ENCODE peak calls at places on chromosome 1, in five cellular contexts. One of them, this sample, is unnamed. For H3K9me3, the result is how much of the 10 kb centered on the place peaks cover.

GRCh38 chr1:243623831-243624230 is 226.2 kb downstream of the AKT3 start:
- DNase-seq in CD8-positive, alpha-beta T cell: no peak
- DNase-seq in esophagus muscularis mucosa: no peak
- DNase-seq in tibial nerve: no peak
- DNase-seq in A549: no peak
- DNase-seq in this sample: no peak

GRCh38 chr1:170010443-170010842 is 64.1 kb downstream of the KIFAP3 start:
- DNase-seq in tibial nerve: peak
- DNase-seq in CD8-positive, alpha-beta T cell: no peak
- DNase-seq in A549: peak
- DNase-seq in esophagus muscularis mucosa: no peak
- DNase-seq in this sample: no peak

GRCh38 chr1:54956726-54957125 is 23.7 kb upstream of the TMEM61 start:
- DNase-seq in tibial nerve: no peak
- DNase-seq in CD8-positive, alpha-beta T cell: no peak
- DNase-seq in esophagus muscularis mucosa: no peak
- DNase-seq in A549: no peak
- DNase-seq in this sample: no peak

GRCh38 chr1:226520640-226521355 is 27.8 kb upstream of the STUM start:
- DNase-seq in esophagus muscularis mucosa: no peak
- DNase-seq in A549: no peak
- DNase-seq in CD8-positive, alpha-beta T cell: no peak
- DNase-seq in tibial nerve: no peak
- DNase-seq in this sample: no peak

GRCh38 chr1:6588893-6589481 is 9.2 kb downstream of the ZBTB48 start:
- DNase-seq in tibial nerve: no peak
- DNase-seq in esophagus muscularis mucosa: no peak
- DNase-seq in A549: no peak
- DNase-seq in CD8-positive, alpha-beta T cell: no peak
- DNase-seq in this sample: no peak

GRCh38 chr1:234772345-234773147 is 162.6 kb upstream of the IRF2BP2 start:
- DNase-seq in tibial nerve: no peak
- DNase-seq in CD8-positive, alpha-beta T cell: peak
- DNase-seq in A549: peak
- DNase-seq in esophagus muscularis mucosa: no peak
- DNase-seq in this sample: peak

GRCh38 chr1:112457241-112457640 is 51.5 kb upstream of the WNT2B start:
- DNase-seq in tibial nerve: no peak
- DNase-seq in A549: no peak
- DNase-seq in CD8-positive, alpha-beta T cell: no peak
- DNase-seq in esophagus muscularis mucosa: no peak
- DNase-seq in this sample: no peak

GRCh38 chr1:243977104-243977503 is 74.0 kb upstream of the ZBTB18 start:
- DNase-seq in tibial nerve: no peak
- DNase-seq in esophagus muscularis mucosa: no peak
- DNase-seq in A549: no peak
- DNase-seq in CD8-positive, alpha-beta T cell: no peak
- DNase-seq in this sample: no peak

GRCh38 chr1:96520542-96520941 is 201.0 kb upstream of the PTBP2 start:
- DNase-seq in A549: no peak
- DNase-seq in esophagus muscularis mucosa: no peak
- DNase-seq in CD8-positive, alpha-beta T cell: no peak
- DNase-seq in tibial nerve: peak
- DNase-seq in this sample: no peak

GRCh38 chr1:212291505-212292134 is 6.4 kb downstream of the PPP2R5A start:
- DNase-seq in CD8-positive, alpha-beta T cell: no peak
- DNase-seq in tibial nerve: no peak
- DNase-seq in A549: peak
- DNase-seq in esophagus muscularis mucosa: no peak
- DNase-seq in this sample: no peak

GRCh38 chr1:247090455-247090854 is 11.8 kb upstream of the ZNF670 start:
- DNase-seq in A549: no peak
- DNase-seq in tibial nerve: no peak
- DNase-seq in esophagus muscularis mucosa: no peak
- DNase-seq in CD8-positive, alpha-beta T cell: no peak
- DNase-seq in this sample: no peak

GRCh38 chr1:247100676-247101279 is 3.4 kb downstream of the ZNF669 start:
- DNase-seq in CD8-positive, alpha-beta T cell: no peak
- DNase-seq in tibial nerve: no peak
- DNase-seq in esophagus muscularis mucosa: no peak
- DNase-seq in A549: no peak
- DNase-seq in this sample: no peak

GRCh38 chr1:247096544-247096943 is 7.6 kb downstream of the ZNF669 start:
- DNase-seq in CD8-positive, alpha-beta T cell: no peak
- DNase-seq in tibial nerve: no peak
- DNase-seq in esophagus muscularis mucosa: no peak
- DNase-seq in A549: no peak
- DNase-seq in this sample: no peak

GRCh38 chr1:247096958-247097357 is 7.2 kb downstream of the ZNF669 start:
- DNase-seq in tibial nerve: no peak
- DNase-seq in A549: no peak
- DNase-seq in CD8-positive, alpha-beta T cell: no peak
- DNase-seq in esophagus muscularis mucosa: no peak
- DNase-seq in this sample: no peak

DNA sequence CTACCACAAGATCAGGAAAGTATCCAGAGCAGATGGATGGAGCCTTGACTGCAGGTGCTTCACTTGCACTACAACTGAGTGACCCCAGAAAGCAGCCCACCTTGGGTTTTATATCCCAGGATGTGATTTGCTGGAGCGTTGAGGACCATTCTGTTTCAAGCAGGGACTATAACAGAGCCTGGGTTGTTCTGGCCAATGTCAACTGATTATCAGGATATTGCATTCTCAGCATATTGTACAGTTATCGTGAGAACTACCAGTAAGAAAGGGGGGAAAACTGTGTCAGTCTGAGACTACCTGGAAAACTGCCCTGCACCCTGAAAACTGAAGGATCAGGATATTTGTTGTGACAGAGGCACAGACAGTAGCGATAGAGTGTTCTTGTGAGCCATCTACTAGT is 8.0 kb downstream of the ZNF669 start:
- DNase-seq in A549: no peak
- DNase-seq in CD8-positive, alpha-beta T cell: no peak
- DNase-seq in tibial nerve: no peak
- DNase-seq in esophagus muscularis mucosa: peak
- DNase-seq in this sample: no peak
- H3K9me3 ChIP-seq in A549: half or more
- H3K9me3 ChIP-seq in CD8-positive, alpha-beta T cell: under half
- H3K9me3 ChIP-seq in tibial nerve: under half
- H3K9me3 ChIP-seq in esophagus muscularis mucosa: under half
- H3K9me3 ChIP-seq in this sample: under half

DNA sequence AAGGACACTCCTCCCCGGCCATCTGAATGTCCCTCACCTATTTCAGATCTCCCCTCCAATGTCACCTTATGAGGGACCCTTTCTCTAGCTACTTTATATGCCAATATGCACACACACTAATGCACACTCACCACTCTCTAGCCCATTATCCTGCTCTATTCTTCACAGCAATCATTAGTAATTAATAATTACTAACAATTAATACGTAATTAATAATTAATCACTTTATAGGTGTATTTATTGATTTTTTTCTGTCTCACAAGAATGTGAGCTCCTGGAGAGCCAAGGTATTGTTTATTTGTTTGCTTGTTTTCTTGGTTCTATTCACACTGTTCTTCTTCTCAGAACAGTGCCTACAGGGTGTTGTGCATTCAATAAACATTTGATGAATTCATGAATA is 385.2 kb upstream of the DUSP10 start:
- DNase-seq in CD8-positive, alpha-beta T cell: no peak
- DNase-seq in tibial nerve: no peak
- DNase-seq in esophagus muscularis mucosa: no peak
- DNase-seq in A549: no peak
- DNase-seq in this sample: no peak
- TF ChIP-seq CTCF in CD8-positive, alpha-beta T cell: no peak
- TF ChIP-seq CTCF in tibial nerve: no peak
- TF ChIP-seq CTCF in esophagus muscularis mucosa: no peak
- TF ChIP-seq CTCF in A549: no peak
- TF ChIP-seq CTCF in this sample: no peak

DNA sequence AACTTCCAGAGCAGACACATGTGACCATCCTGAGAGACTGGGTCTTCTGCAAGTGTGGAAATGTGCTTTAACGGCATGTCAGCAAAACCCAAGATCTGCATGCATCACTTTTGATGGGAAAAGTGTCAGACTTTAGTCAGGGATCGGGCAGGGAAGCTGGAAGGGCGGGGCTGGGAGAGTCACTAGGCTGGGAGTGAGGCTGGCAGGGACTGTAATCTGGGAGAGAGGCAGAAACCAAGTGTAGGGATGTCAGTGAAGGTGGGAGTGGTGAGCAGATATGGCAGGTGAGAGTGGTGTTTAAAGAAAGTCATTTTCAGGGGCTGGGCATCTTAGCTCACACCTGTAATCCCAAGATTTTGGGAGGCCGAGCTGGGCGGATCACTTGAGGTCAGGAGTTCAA is 11.3 kb downstream of the CDA start:
- DNase-seq in A549: no peak
- DNase-seq in tibial nerve: no peak
- DNase-seq in esophagus muscularis mucosa: no peak
- DNase-seq in CD8-positive, alpha-beta T cell: no peak
- DNase-seq in this sample: no peak
- H3K9me3 ChIP-seq in A549: under half
- H3K9me3 ChIP-seq in tibial nerve: under half
- H3K9me3 ChIP-seq in esophagus muscularis mucosa: under half
- H3K9me3 ChIP-seq in CD8-positive, alpha-beta T cell: under half
- H3K9me3 ChIP-seq in this sample: under half

GRCh38 chr1:217431395-217431794 is 199.5 kb downstream of the GPATCH2 start:
- DNase-seq in esophagus muscularis mucosa: no peak
- DNase-seq in A549: no peak
- DNase-seq in tibial nerve: no peak
- DNase-seq in CD8-positive, alpha-beta T cell: no peak
- DNase-seq in this sample: no peak
- TF ChIP-seq CTCF in esophagus muscularis mucosa: no peak
- TF ChIP-seq CTCF in A549: no peak
- TF ChIP-seq CTCF in tibial nerve: no peak
- TF ChIP-seq CTCF in CD8-positive, alpha-beta T cell: no peak
- TF ChIP-seq CTCF in this sample: no peak

GRCh38 chr1:4755301-4756183 is 101.1 kb downstream of the AJAP1 start:
- DNase-seq in CD8-positive, alpha-beta T cell: no peak
- DNase-seq in esophagus muscularis mucosa: no peak
- DNase-seq in tibial nerve: no peak
- DNase-seq in A549: no peak
- DNase-seq in this sample: no peak
- H3K9me3 ChIP-seq in CD8-positive, alpha-beta T cell: under half
- H3K9me3 ChIP-seq in esophagus muscularis mucosa: under half
- H3K9me3 ChIP-seq in tibial nerve: under half
- H3K9me3 ChIP-seq in A549: under half
- H3K9me3 ChIP-seq in this sample: under half

GRCh38 chr1:218751208-218751948 is 406.2 kb downstream of the TGFB2 start:
- DNase-seq in A549: no peak
- DNase-seq in CD8-positive, alpha-beta T cell: no peak
- DNase-seq in tibial nerve: no peak
- DNase-seq in esophagus muscularis mucosa: no peak
- DNase-seq in this sample: no peak
- TF ChIP-seq CTCF in A549: no peak
- TF ChIP-seq CTCF in CD8-positive, alpha-beta T cell: no peak
- TF ChIP-seq CTCF in tibial nerve: no peak
- TF ChIP-seq CTCF in esophagus muscularis mucosa: no peak
- TF ChIP-seq CTCF in this sample: no peak

GRCh38 chr1:248710305-248710900 is 7.8 kb upstream of the OR14I1 start:
- DNase-seq in esophagus muscularis mucosa: no peak
- DNase-seq in CD8-positive, alpha-beta T cell: no peak
- DNase-seq in A549: no peak
- DNase-seq in tibial nerve: no peak
- DNase-seq in this sample: no peak

GRCh38 chr1:248714248-248714647 is 11.7 kb upstream of the OR14I1 start:
- DNase-seq in CD8-positive, alpha-beta T cell: no peak
- DNase-seq in tibial nerve: no peak
- DNase-seq in A549: peak
- DNase-seq in esophagus muscularis mucosa: no peak
- DNase-seq in this sample: no peak
- H3K9me3 ChIP-seq in CD8-positive, alpha-beta T cell: under half
- H3K9me3 ChIP-seq in tibial nerve: under half
- H3K9me3 ChIP-seq in A549: under half
- H3K9me3 ChIP-seq in esophagus muscularis mucosa: under half
- H3K9me3 ChIP-seq in this sample: under half

DNA sequence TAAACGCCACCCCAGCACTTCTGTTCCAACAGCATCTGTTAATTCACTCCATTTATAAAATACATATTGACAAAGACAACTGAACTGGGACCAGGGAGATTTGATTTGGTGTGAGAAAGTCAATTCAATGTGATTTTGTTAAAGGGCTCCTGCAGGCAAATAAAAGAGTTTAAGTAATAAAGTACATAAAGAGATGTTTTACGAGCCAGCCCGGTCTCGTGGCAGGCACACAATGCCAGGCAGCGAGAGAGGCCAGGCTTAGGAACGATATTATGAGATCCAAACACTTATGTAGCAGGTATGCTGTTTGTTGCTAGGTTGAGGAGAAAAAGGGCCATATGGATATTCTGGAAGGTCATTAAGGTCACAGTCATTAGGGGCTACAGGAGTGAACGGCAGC is 227.0 kb downstream of the KCTD3 start:
- DNase-seq in tibial nerve: no peak
- DNase-seq in A549: no peak
- DNase-seq in CD8-positive, alpha-beta T cell: no peak
- DNase-seq in esophagus muscularis mucosa: no peak
- DNase-seq in this sample: no peak
- TF ChIP-seq CTCF in tibial nerve: no peak
- TF ChIP-seq CTCF in A549: no peak
- TF ChIP-seq CTCF in CD8-positive, alpha-beta T cell: no peak
- TF ChIP-seq CTCF in esophagus muscularis mucosa: no peak
- TF ChIP-seq CTCF in this sample: no peak

GRCh38 chr1:247919952-247920351 is at the start of gene OR2T8:
- DNase-seq in tibial nerve: no peak
- DNase-seq in A549: no peak
- DNase-seq in esophagus muscularis mucosa: no peak
- DNase-seq in CD8-positive, alpha-beta T cell: no peak
- DNase-seq in this sample: no peak

GRCh38 chr1:247923941-247924340 is 748 bp upstream of the OR2AJ1 start:
- DNase-seq in A549: no peak
- DNase-seq in tibial nerve: no peak
- DNase-seq in esophagus muscularis mucosa: no peak
- DNase-seq in CD8-positive, alpha-beta T cell: no peak
- DNase-seq in this sample: no peak

DNA sequence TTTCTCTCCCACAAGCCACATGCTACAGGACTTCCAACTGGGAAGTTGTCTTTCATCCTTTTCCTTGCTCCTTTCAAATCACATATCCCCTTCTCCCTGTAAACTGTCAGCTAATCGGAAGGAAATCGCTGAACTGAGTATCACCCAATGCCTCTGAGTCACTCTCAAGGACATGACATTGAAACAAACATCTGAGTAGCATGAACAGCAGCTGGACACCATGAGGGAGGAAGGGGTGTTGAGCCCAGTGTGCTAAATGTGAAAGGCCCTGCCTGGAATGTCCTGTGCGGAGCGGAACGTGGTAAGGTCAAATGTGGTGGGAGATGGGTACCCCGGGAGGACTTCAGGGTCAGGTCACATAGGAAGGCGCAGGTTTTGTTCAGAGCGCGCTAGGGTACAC is at the start of gene OR2AJ1:
- DNase-seq in A549: no peak
- DNase-seq in tibial nerve: no peak
- DNase-seq in esophagus muscularis mucosa: no peak
- DNase-seq in CD8-positive, alpha-beta T cell: no peak
- DNase-seq in this sample: no peak
- H3K9me3 ChIP-seq in A549: under half
- H3K9me3 ChIP-seq in tibial nerve: under half
- H3K9me3 ChIP-seq in esophagus muscularis mucosa: under half
- H3K9me3 ChIP-seq in CD8-positive, alpha-beta T cell: under half
- H3K9me3 ChIP-seq in this sample: under half

This sample was measured in RWPE2.